ENCODE peak calls at places on chromosome 14, in nine cellular contexts. L, P, G, W, X, K, D, E and O are unnamed samples.

GRCh38 chr14:97056086-97056485 is 258.9 kb downstream of the VRK1 start:
- DNase-seq in L (no peak), E (no peak), X (no peak), K (no peak), G (no peak), P (no peak), W (no peak), D (no peak), O (no peak)

GRCh38 chr14:71242237-71242748 is 335.0 kb downstream of the PCNX1 start:
- DNase-seq in P (peak; percentile 24), X (peak; percentile 53), E (no peak), G (peak; percentile 76), K (peak; percentile 82), W (peak; percentile 82), L (no peak), D (no peak), O (no peak)

GRCh38 chr14:33356167-33356566 is 417.5 kb downstream of the NPAS3 start:
- DNase-seq in E (no peak), L (no peak), D (no peak), K (peak; percentile 59), P (no peak), W (no peak), X (no peak), G (no peak), O (no peak)

GRCh38 chr14:80618751-80619329 is 322.7 kb downstream of the CEP128 start:
- DNase-seq in D (no peak), G (no peak), L (peak; percentile 59), E (no peak), K (no peak), P (no peak), X (no peak), W (no peak), O (no peak)

GRCh38 chr14:103456167-103456835 is 66.3 kb downstream of the CKB start:
- DNase-seq in D (no peak), E (no peak), W (no peak), G (no peak), L (no peak), K (peak; percentile 39), X (peak; percentile 66), P (peak; percentile 43), O (no peak)

GRCh38 chr14:104433401-104434213 is 146.0 kb upstream of the C14orf180 start:
- DNase-seq in P (no peak), G (no peak), D (no peak), L (no peak), W (peak; percentile 89), X (no peak), E (peak; percentile 49), K (no peak), O (peak; percentile 25)

GRCh38 chr14:62710811-62711210 is 334.4 kb downstream of the KCNH5 start:
- DNase-seq in K (no peak), W (no peak), D (no peak), P (no peak), G (no peak), L (no peak), E (no peak), X (no peak), O (no peak)

GRCh38 chr14:97336816-97337215 is 539.6 kb downstream of the VRK1 start:
- DNase-seq in K (no peak), W (no peak), G (no peak), E (no peak), X (no peak), P (no peak), D (no peak), L (no peak), O (no peak)

GRCh38 chr14:58829594-58829993 is 191.8 kb downstream of the DACT1 start:
- DNase-seq in D (no peak), L (no peak), K (peak; percentile 55), X (peak; percentile 23), W (no peak), G (no peak), P (peak; percentile 29), E (no peak), O (no peak)

GRCh38 chr14:58828298-58828697 is 190.5 kb downstream of the DACT1 start:
- DNase-seq in W (no peak), K (no peak), P (no peak), D (no peak), E (no peak), X (no peak), G (no peak), L (no peak), O (no peak)

GRCh38 chr14:58824796-58825195 is 187.0 kb downstream of the DACT1 start:
- DNase-seq in G (no peak), D (no peak), P (no peak), E (no peak), L (no peak), K (no peak), X (no peak), W (no peak), O (no peak)

GRCh38 chr14:58824106-58824505 is 186.3 kb downstream of the DACT1 start:
- DNase-seq in G (no peak), E (no peak), W (no peak), D (no peak), K (peak; percentile 28), P (no peak), L (no peak), X (no peak), O (no peak)

GRCh38 chr14:58826845-58827686 is 189.3 kb downstream of the DACT1 start:
- DNase-seq in G (no peak), X (no peak), L (no peak), K (no peak), W (no peak), E (no peak), D (no peak), P (no peak), O (no peak)
- TF ChIP-seq CTCF in G (no peak), X (peak; percentile 31), L (peak; percentile 39), K (peak; percentile 37), W (peak; percentile 30), E (no peak), D (peak; percentile 56), P (peak; percentile 22), O (no peak)

DNA sequence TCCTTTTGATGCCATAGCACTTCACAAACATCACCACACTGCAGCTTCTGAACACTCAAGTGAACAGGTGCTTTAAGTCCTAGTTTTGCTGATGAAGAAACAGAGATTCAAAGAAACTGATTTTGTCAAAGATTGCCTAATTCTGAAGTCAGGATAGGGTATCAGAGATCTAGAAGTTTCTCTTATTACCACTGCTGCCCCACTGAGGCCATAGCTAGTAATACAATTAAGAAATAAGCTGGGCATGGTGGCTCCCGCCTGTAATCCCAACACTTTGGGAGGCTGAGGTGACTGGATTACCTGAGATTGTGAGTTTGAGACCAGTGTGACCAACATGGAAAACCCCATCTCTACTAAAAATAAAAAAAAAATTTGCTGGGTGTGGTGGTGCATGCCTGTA is 458.3 kb upstream of the SEL1L start:
- DNase-seq in E (no peak), X (peak; percentile 4), W (no peak), P (no peak), K (no peak), L (no peak), D (no peak), G (no peak), O (no peak)
- TF ChIP-seq CTCF in E (no peak), X (no peak), W (no peak), P (peak; percentile 6), K (no peak), L (no peak), D (peak; percentile 31), G (no peak), O (peak; percentile 21)

GRCh38 chr14:75452900-75453816 is 25.3 kb downstream of the JDP2 start:
- DNase-seq in X (peak; percentile 77), E (no peak), K (peak; percentile 80), W (peak; percentile 86), P (peak; percentile 75), L (peak; percentile 82), D (peak; percentile 90), G (peak; percentile 79), O (no peak)
- TF ChIP-seq CTCF in X (no peak), E (no peak), K (no peak), W (no peak), P (no peak), L (no peak), D (no peak), G (no peak), O (no peak)

GRCh38 chr14:23360496-23360895 is 4.5 kb downstream of the EFS start:
- DNase-seq in X (no peak), K (no peak), G (no peak), D (peak; percentile 43), W (peak; percentile 64), P (no peak), L (no peak), E (no peak), O (no peak)
- TF ChIP-seq CTCF in X (no peak), K (no peak), G (no peak), D (peak; percentile 28), W (peak; percentile 8), P (peak; percentile 24), L (no peak), E (no peak), O (no peak)

GRCh38 chr14:90814806-90815566 is 1.2 kb downstream of the TTC7B start:
- DNase-seq in X (no peak), G (no peak), E (no peak), W (peak; percentile 88), P (no peak), L (no peak), K (no peak), D (no peak), O (no peak)

GRCh38 chr14:90818715-90819114 is 2.5 kb upstream of the TTC7B start:
- DNase-seq in K (no peak), X (no peak), D (no peak), G (no peak), W (peak; percentile 47), E (no peak), L (no peak), P (no peak), O (no peak)

GRCh38 chr14:90815567-90815816 is 738 bp downstream of the TTC7B start:
- DNase-seq in D (no peak), L (no peak), K (no peak), P (no peak), W (no peak), E (no peak), X (no peak), G (no peak), O (no peak)

GRCh38 chr14:90816686-90817436 is 631 bp upstream of the TTC7B start:
- DNase-seq in K (no peak), W (peak; percentile 48), D (no peak), X (no peak), E (no peak), P (no peak), L (no peak), G (peak; percentile 39), O (no peak)

GRCh38 chr14:90815817-90816662 is at the start of gene TTC7B:
- DNase-seq in L (no peak), X (no peak), W (peak; percentile 99), K (peak; percentile 36), G (no peak), E (peak; percentile 57), P (no peak), D (peak; percentile 86), O (peak; percentile 92)
- TF ChIP-seq CTCF in L (peak; percentile 36), X (peak; percentile 17), W (no peak), K (peak; percentile 14), G (peak; percentile 38), E (no peak), P (peak; percentile 41), D (peak; percentile 41), O (peak; percentile 53)